ENCODE peak calls at places on chromosomes 5 and 9, in ten cellular contexts. B is IMR-90; G is GM19239; I is EL; Y is activated CD4-positive, alpha-beta T cell treated with anti-CD3 and anti-CD28 coated beads, Interleukin-2, amount 50 U/mL, for 48 hours; N is HS-27A; A is A549; W is AG08395; E is NCI-H2081; F is endothelial cell. M is an unnamed sample.

GRCh38 chr5:168364151-168364661 is 72.8 kb downstream of the WWC1 start:
- DNase-seq in B (peak; percentile 80), G (no peak), I (peak; percentile 90), Y (no peak), N (peak; percentile 62), A (no peak), W (no peak), E (no peak), F (no peak), M (no peak)

GRCh38 chr5:181189962-181190710 is 14.9 kb downstream of the TRIM7 start:
- DNase-seq in B (no peak), G (no peak), I (peak; percentile 32), Y (peak; percentile 60), N (no peak), A (no peak), W (no peak), E (no peak), F (peak; percentile 34), M (no peak)

GRCh38 chr5:73858786-73859185 is 232.8 kb downstream of the ARHGEF28 start:
- DNase-seq in B (no peak), G (no peak), I (peak; percentile 6), Y (no peak), N (no peak), A (no peak), W (no peak), E (no peak), F (no peak), M (no peak)

GRCh38 chr5:108878756-108879155 is 131.1 kb downstream of the FER start:
- DNase-seq in B (no peak), G (no peak), I (no peak), Y (no peak), N (no peak), A (no peak), W (no peak), E (no peak), F (no peak), M (no peak)

GRCh38 chr5:143685416-143685815 is 126.5 kb upstream of the HMHB1 start:
- DNase-seq in B (peak; percentile 30), G (no peak), I (no peak), Y (no peak), N (no peak), A (peak; percentile 39), W (no peak), E (no peak), F (no peak), M (no peak)

GRCh38 chr5:154997746-154998145 is 15.8 kb upstream of the KIF4B start:
- DNase-seq in B (peak; percentile 11), G (no peak), I (peak; percentile 8), Y (no peak), N (no peak), A (no peak), W (no peak), E (no peak), F (no peak), M (no peak)

GRCh38 chr5:38258319-38259061 is at the start of gene EGFLAM:
- DNase-seq in B (no peak), G (no peak), I (peak; percentile 12), Y (peak; percentile 13), N (no peak), A (peak; percentile 20), W (peak; percentile 11), E (peak; percentile 59), F (peak; percentile 53), M (no peak)

GRCh38 chr5:157108961-157109360 is at the start of gene HAVCR2:
- DNase-seq in B (no peak), G (peak; percentile 30), I (no peak), Y (peak; percentile 67), N (no peak), A (no peak), W (no peak), E (no peak), F (no peak), M (peak; percentile 87)

GRCh38 chr9:121975801-121976277 is 117.3 kb downstream of the TTLL11 start:
- DNase-seq in B (peak; percentile 57), G (no peak), I (peak; percentile 45), Y (no peak), N (no peak), A (peak; percentile 63), W (peak; percentile 48), E (no peak), F (no peak), M (no peak)

GRCh38 chr5:107640568-107640967 is 30.2 kb downstream of the EFNA5 start:
- DNase-seq in B (no peak), G (no peak), I (no peak), Y (no peak), N (no peak), A (no peak), W (no peak), E (no peak), F (no peak), M (no peak)

GRCh38 chr5:79754865-79755555 is 65.4 kb downstream of the CMYA5 start:
- DNase-seq in B (no peak), G (no peak), I (no peak), Y (no peak), N (no peak), A (no peak), W (no peak), E (no peak), F (no peak), M (no peak)

GRCh38 chr5:19547640-19548039 is 440.4 kb downstream of the CDH18 start:
- DNase-seq in B (peak; percentile 1), G (no peak), I (peak; percentile 62), Y (no peak), N (peak; percentile 47), A (no peak), W (no peak), E (no peak), F (no peak), M (no peak)

GRCh38 chr5:150043657-150044333 is 42.6 kb downstream of the CSF1R start:
- DNase-seq in B (peak; percentile 66), G (no peak), I (no peak), Y (no peak), N (no peak), A (no peak), W (no peak), E (no peak), F (no peak), M (no peak)

GRCh38 chr9:21684831-21685362 is 117.5 kb upstream of the MTAP start:
- DNase-seq in B (peak; percentile 87), G (no peak), I (peak; percentile 70), Y (peak; percentile 56), N (no peak), A (peak; percentile 90), W (no peak), E (no peak), F (no peak), M (no peak)

GRCh38 chr5:56733580-56733979 is 81.8 kb upstream of the MAP3K1 start:
- DNase-seq in B (no peak), G (no peak), I (no peak), Y (no peak), N (no peak), A (no peak), W (no peak), E (no peak), F (no peak), M (no peak)

GRCh38 chr9:33734911-33735310 is 60.5 kb upstream of the PRSS3 start:
- DNase-seq in B (no peak), G (no peak), I (no peak), Y (no peak), N (no peak), A (no peak), W (no peak), E (no peak), F (no peak), M (no peak)

GRCh38 chr9:74463825-74464224 is 33.3 kb upstream of the RORB start:
- DNase-seq in B (no peak), G (no peak), I (no peak), Y (no peak), N (no peak), A (no peak), W (no peak), E (no peak), F (no peak), M (no peak)

GRCh38 chr9:37412431-37413151 is 9.9 kb upstream of the GRHPR start:
- DNase-seq in B (peak; percentile 29), G (no peak), I (peak; percentile 86), Y (no peak), N (peak; percentile 61), A (no peak), W (peak; percentile 26), E (no peak), F (no peak), M (no peak)

GRCh38 chr5:1555011-1555807 is 31.4 kb upstream of the LPCAT1 start:
- DNase-seq in B (peak; percentile 19), G (no peak), I (peak; percentile 82), Y (no peak), N (peak; percentile 48), A (peak; percentile 78), W (peak; percentile 89), E (no peak), F (no peak), M (no peak)

GRCh38 chr5:10329808-10330481 is 22.2 kb upstream of the CMBL start:
- DNase-seq in B (peak; percentile 88), G (no peak), I (peak; percentile 86), Y (no peak), N (no peak), A (no peak), W (peak; percentile 76), E (peak; percentile 57), F (no peak), M (no peak)

GRCh38 chr9:133605856-133606721 is 3.1 kb downstream of the FAM163B start:
- DNase-seq in B (no peak), G (no peak), I (no peak), Y (no peak), N (no peak), A (no peak), W (no peak), E (peak; percentile 10), F (no peak), M (no peak)

GRCh38 chr5:170491479-170491878 is 12.3 kb upstream of the KCNIP1 start:
- DNase-seq in B (peak; percentile 84), G (no peak), I (peak; percentile 95), Y (no peak), N (peak; percentile 59), A (no peak), W (peak; percentile 95), E (no peak), F (no peak), M (peak; percentile 83)

GRCh38 chr5:16625116-16625515 is 8.3 kb upstream of the RETREG1 start:
- DNase-seq in B (no peak), G (no peak), I (no peak), Y (no peak), N (no peak), A (no peak), W (no peak), E (no peak), F (no peak), M (no peak)

GRCh38 chr9:3880851-3881250 is 355.1 kb upstream of the RFX3 start:
- DNase-seq in B (peak; percentile 91), G (no peak), I (peak; percentile 88), Y (no peak), N (no peak), A (peak; percentile 17), W (peak; percentile 88), E (no peak), F (no peak), M (no peak)

GRCh38 chr5:40430112-40430725 is 249.5 kb upstream of the PTGER4 start:
- DNase-seq in B (no peak), G (no peak), I (no peak), Y (no peak), N (no peak), A (no peak), W (no peak), E (no peak), F (no peak), M (no peak)